ENCODE peak calls at places on chromosome 16, in five cellular contexts. U is HCT116, G is Peyer's patch, N is neural progenitor cell, Y is heart right ventricle. P is an unnamed sample.

GRCh38 chr16:80742331-80742730 is 62.1 kb downstream of the CDYL2 start:
- DNase-seq in U (no peak), G (no peak), N (no peak), Y (no peak), P (no peak)

GRCh38 chr16:54903047-54903446 is 27.6 kb upstream of the IRX5 start:
- DNase-seq in U (no peak), G (no peak), N (no peak), Y (no peak), P (no peak)

GRCh38 chr16:81693467-81694303 is 85.4 kb upstream of the PLCG2 start:
- DNase-seq in U (no peak), G (no peak), N (no peak), Y (no peak), P (no peak)

GRCh38 chr16:89023621-89024511 is 46.9 kb upstream of the CBFA2T3 start:
- DNase-seq in U (no peak), G (no peak), N (no peak), Y (no peak), P (no peak)

GRCh38 chr16:57226701-57227621 is 18.1 kb upstream of the ARL2BP start:
- DNase-seq in U (no peak), G (no peak), N (no peak), Y (no peak), P (no peak)

GRCh38 chr16:83248735-83249469 is 558.9 kb upstream of the HSBP1 start:
- DNase-seq in U (no peak), G (no peak), N (no peak), Y (no peak), P (no peak)

GRCh38 chr16:77732241-77732946 is 10.1 kb downstream of the NUDT7 start:
- DNase-seq in U (no peak), G (no peak), N (no peak), Y (no peak), P (no peak)

GRCh38 chr16:65500007-65500406 is 378.1 kb upstream of the CDH11 start:
- DNase-seq in U (no peak), G (no peak), N (no peak), Y (no peak), P (no peak)

GRCh38 chr16:11035096-11035495 is 90.7 kb downstream of the CLEC16A start:
- DNase-seq in U (no peak), G (no peak), N (no peak), Y (no peak), P (no peak)

GRCh38 chr16:22813946-22814325 is at the start of gene HS3ST2:
- DNase-seq in U (no peak), G (no peak), N (peak; percentile 92), Y (peak; percentile 24), P (no peak)

GRCh38 chr16:3094289-3095027 is 4.6 kb downstream of the ZSCAN10 start:
- DNase-seq in U (peak; percentile 47), G (peak; percentile 80), N (peak; percentile 68), Y (no peak), P (no peak)

GRCh38 chr16:52069866-52070265 is 477.1 kb downstream of the TOX3 start:
- DNase-seq in U (no peak), G (no peak), N (peak; percentile 59), Y (no peak), P (no peak)

GRCh38 chr16:5905935-5906334 is 808.3 kb upstream of the EEF2KMT start:
- DNase-seq in U (no peak), G (no peak), N (no peak), Y (no peak), P (no peak)

GRCh38 chr16:57720142-57720575 is 15.4 kb upstream of the KATNB1 start:
- DNase-seq in U (no peak), G (peak; percentile 64), N (peak; percentile 63), Y (peak; percentile 45), P (no peak)

GRCh38 chr16:19375561-19376158 is 42.0 kb upstream of the TMC5 start:
- DNase-seq in U (peak; percentile 60), G (peak; percentile 76), N (peak; percentile 78), Y (peak; percentile 44), P (peak; percentile 1)

GRCh38 chr16:56301391-56301850 is 110.1 kb downstream of the GNAO1 start:
- DNase-seq in U (no peak), G (no peak), N (no peak), Y (no peak), P (peak; percentile 37)

GRCh38 chr16:96935-97381 is 18.9 kb downstream of the MPG start:
- DNase-seq in U (peak; percentile 41), G (peak; percentile 96), N (peak; percentile 96), Y (peak; percentile 87), P (no peak)

GRCh38 chr16:4382795-4383357 is 11.2 kb downstream of the VASN start:
- DNase-seq in U (no peak), G (no peak), N (no peak), Y (no peak), P (no peak)

GRCh38 chr16:71225145-71225544 is 5.4 kb downstream of the HYDIN start:
- DNase-seq in U (no peak), G (no peak), N (no peak), Y (no peak), P (no peak)

GRCh38 chr16:71226229-71227141 is 4.0 kb downstream of the HYDIN start:
- DNase-seq in U (no peak), G (no peak), N (no peak), Y (no peak), P (no peak)

GRCh38 chr16:71229344-71229743 is 1.2 kb downstream of the HYDIN start:
- DNase-seq in U (no peak), G (no peak), N (no peak), Y (no peak), P (no peak)

DNA sequence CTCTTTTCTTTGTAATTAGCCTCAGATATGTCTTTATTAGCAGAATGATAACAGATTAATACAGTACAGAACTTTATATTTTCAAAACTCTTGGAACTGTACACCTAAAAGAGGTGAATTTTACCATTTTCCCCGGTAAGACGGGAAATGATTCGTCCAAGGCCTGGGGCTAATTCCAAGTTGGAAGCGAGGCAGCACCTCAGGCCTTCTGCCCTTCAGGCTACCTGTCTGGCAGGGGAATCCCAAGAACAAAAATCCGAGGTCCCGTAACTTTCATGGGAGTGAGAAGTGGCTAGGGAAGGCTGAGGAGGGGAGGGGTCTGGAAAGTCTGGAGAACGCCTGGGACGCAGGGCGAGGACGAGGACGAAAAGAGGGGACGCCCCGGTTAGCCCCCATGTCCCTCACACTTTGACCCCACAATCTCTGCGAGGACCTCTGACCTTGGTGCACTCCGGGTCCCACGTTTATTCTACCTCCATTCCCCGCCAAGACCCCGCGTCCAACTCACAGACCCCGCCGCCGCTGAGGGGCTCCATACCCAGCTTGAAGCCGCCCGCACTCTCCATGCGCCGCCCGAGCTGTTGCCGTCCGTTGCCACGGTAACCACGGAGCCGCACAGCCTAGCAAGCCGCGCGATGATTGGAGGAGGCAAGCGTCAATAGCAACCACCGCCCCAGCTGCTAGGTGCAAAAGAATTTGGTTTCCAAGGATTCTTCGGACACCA is at the start of gene HYDIN:
- DNase-seq in U (no peak), G (peak; percentile 50), N (peak; percentile 98), Y (no peak), P (no peak)
- H3K4me3 ChIP-seq in U (no peak within 1 kb of the TSS), G (peak within 1 kb of the TSS; percentile 3), N (peak within 1 kb of the TSS; percentile 52), Y (peak within 1 kb of the TSS; percentile 24), P (peak within 1 kb of the TSS; percentile 12)

DNA sequence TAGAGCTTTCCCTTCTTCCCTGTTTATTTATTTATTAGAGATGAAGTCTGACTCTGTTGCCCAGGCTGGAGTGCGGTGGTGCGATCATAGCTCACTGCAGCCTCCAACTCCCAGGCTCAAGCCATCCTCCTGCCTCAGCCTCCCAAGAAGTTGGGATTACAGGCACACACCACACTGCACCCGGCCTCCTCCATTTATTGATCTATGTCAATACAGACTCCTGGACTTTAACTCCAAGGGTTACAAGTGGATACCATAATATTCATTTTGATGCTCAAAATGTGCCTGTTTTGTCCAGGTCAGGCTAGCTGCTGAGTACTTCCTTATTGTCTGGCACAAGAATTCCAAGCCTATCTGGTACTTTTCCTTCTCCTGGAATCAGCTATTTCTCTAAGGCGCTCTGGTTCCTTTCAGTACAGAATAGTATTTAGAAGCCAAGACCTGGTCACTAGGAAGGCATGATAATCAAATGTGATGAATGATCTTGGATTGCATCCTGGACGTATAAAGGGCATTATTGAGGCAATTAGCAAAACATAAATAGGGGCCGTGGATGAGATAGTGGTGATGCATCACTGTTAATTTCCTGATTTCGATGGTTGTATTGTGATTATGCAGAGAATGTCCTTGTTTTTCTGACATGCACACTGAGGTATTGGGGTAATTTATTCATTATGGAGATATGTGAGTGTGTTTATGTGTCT is 21.7 kb downstream of the IL4R start:
- DNase-seq in U (no peak), G (no peak), N (no peak), Y (no peak), P (peak; percentile 28)
- TF ChIP-seq CTCF in U (no peak), G (no peak), N (no peak), Y (no peak), P (no peak)

GRCh38 chr16:85910854-85911247 is 11.9 kb downstream of the IRF8 start:
- DNase-seq in U (no peak), G (no peak), N (no peak), Y (no peak), P (no peak)

GRCh38 chr16:85911531-85911930 is 12.6 kb downstream of the IRF8 start:
- DNase-seq in U (no peak), G (no peak), N (no peak), Y (no peak), P (no peak)

GRCh38 chr16:85908444-85908843 is 9.5 kb downstream of the IRF8 start:
- DNase-seq in U (no peak), G (peak; percentile 75), N (no peak), Y (no peak), P (no peak)

GRCh38 chr16:85908889-85909584 is 10.1 kb downstream of the IRF8 start:
- DNase-seq in U (no peak), G (peak; percentile 51), N (no peak), Y (no peak), P (no peak)

DNA sequence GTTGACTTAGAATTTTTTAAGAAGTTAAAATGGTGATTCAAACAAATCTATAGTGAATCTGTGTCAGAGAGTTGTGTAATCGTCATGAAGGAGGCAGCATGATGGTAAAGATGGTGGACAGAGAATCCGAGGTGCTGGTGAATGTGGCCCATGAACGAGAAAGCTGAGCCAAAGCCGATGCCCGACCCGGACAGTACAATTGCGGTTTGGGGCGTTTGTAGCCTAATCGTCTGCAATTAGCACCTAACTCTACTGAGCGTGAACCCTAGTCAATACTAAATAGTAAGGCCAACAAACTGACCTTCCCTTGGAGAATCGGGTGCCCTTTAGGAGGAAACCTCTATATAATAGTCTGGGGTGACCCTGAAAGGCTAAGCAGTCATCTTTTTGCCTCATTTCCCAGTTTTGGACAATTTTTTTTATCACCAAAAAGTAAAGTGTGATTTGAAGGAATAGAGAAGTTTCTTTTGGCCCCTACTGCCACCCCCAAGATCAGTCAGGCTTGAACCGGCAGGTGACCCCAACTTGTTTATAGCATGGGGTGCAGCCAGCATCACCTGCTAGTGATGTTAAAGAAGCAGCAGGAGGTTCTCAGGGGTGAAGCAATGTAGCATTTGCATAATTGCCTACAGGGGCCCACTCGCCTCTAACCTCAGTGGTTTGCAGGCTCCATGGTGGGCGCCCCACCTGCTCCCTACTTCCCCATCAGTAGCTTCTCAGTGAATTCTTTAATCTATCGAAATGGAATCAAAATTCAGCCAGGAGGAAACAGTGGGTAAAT is 11.3 kb downstream of the IRF8 start:
- DNase-seq in U (no peak), G (peak; percentile 89), N (no peak), Y (no peak), P (no peak)
- H3K27me3 ChIP-seq in U (peaks cover 18% of the 10 kb centered on the region), G (no peaks in the 10 kb centered on the region), N (no peaks in the 10 kb centered on the region), Y (no peaks in the 10 kb centered on the region), P (peaks cover 22% of the 10 kb centered on the region)

DNA sequence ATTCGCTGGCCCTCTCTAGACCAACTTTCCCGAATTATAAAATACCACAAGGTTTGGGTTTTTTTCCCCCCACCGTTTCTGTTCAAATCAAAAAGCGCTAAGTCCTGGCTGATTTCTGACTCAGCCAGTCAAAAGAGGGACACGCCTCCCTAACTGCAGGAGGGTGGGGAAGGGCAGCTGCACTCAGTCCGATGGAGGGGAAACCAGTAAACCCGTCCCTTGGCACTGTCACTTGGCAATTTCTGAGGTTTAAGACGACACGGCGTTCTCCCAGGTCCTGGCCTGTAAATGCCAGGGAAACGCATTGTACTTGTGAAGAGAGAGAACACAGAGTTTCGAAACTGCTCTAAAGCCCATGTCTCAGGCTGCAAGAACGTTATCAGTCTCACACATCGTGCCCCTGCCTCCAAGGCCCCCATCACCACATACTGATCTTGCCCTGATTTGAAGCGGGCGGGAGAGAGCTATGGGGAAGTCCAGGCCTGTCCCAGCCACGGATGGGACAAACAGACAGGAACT is 57.9 kb downstream of the ZFHX3 start:
- DNase-seq in U (peak; percentile 31), G (peak; percentile 67), N (peak; percentile 45), Y (peak; percentile 36), P (peak; percentile 61)
- H3K4me3 ChIP-seq in U (peak overlapping the region; percentile 31), G (no peak overlapping the region), N (no peak overlapping the region), Y (peak overlapping the region; percentile 18), P (peak overlapping the region; percentile 22)

P was measured in BJ.